ENCODE peak calls at places on chromosomes 6 and 20, in eight cellular contexts. F, R, S, V, Y, N, T and P are unnamed samples.

GRCh38 chr6:112979830-112980229 is 632.7 kb downstream of the RFPL4B start:
- DNase-seq in T (peak), F (no peak), S (no peak), Y (no peak), R (no peak), V (no peak), N (no peak), P (peak)

GRCh38 chr6:149862901-149863595 is 1.1 kb downstream of the LRP11 start:
- DNase-seq in N (peak), T (no peak), S (peak), R (peak), V (peak), F (peak), Y (peak), P (no peak)

GRCh38 chr20:37839432-37839827 is 63.5 kb upstream of the VSTM2L start:
- DNase-seq in N (no peak), R (no peak), S (no peak), V (no peak), F (no peak), T (no peak), Y (no peak), P (no peak)

GRCh38 chr20:54646156-54646517 is 170.7 kb downstream of the DOK5 start:
- DNase-seq in T (no peak), Y (no peak), F (no peak), S (no peak), N (no peak), V (no peak), R (no peak), P (no peak)

GRCh38 chr6:84462697-84463096 is 235.3 kb upstream of the CEP162 start:
- DNase-seq in S (no peak), T (peak), R (peak), V (no peak), Y (no peak), F (no peak), N (no peak), P (no peak)

GRCh38 chr6:14456941-14457340 is 339.4 kb downstream of the CD83 start:
- DNase-seq in N (no peak), T (no peak), F (no peak), S (no peak), V (no peak), Y (no peak), R (no peak), P (no peak)

GRCh38 chr6:69756907-69757306 is 39.9 kb downstream of the LMBRD1 start:
- DNase-seq in N (no peak), S (no peak), F (no peak), Y (no peak), R (no peak), T (no peak), V (no peak), P (no peak)

GRCh38 chr6:27544612-27545260 is 71.8 kb upstream of the ZNF184 start:
- DNase-seq in Y (no peak), R (no peak), F (no peak), S (no peak), T (no peak), V (no peak), N (no peak), P (no peak)

GRCh38 chr20:33079267-33079666 is at the start of gene BPIFB4:
- DNase-seq in T (no peak), F (no peak), Y (no peak), N (peak), R (no peak), S (no peak), V (no peak), P (no peak)

GRCh38 chr20:40582531-40582930 is 106.5 kb downstream of the MAFB start:
- DNase-seq in F (no peak), R (no peak), T (no peak), V (no peak), Y (no peak), N (no peak), S (no peak), P (no peak)

GRCh38 chr20:40584128-40584819 is 104.8 kb downstream of the MAFB start:
- DNase-seq in F (no peak), Y (no peak), N (no peak), R (no peak), S (no peak), T (no peak), V (no peak), P (no peak)

GRCh38 chr20:40583195-40583594 is 105.8 kb downstream of the MAFB start:
- DNase-seq in R (no peak), Y (no peak), S (no peak), V (no peak), T (no peak), N (no peak), F (no peak), P (no peak)

GRCh38 chr20:40578961-40579360 is 110.1 kb downstream of the MAFB start:
- DNase-seq in R (no peak), Y (no peak), N (no peak), S (no peak), V (no peak), F (no peak), T (no peak), P (no peak)

DNA sequence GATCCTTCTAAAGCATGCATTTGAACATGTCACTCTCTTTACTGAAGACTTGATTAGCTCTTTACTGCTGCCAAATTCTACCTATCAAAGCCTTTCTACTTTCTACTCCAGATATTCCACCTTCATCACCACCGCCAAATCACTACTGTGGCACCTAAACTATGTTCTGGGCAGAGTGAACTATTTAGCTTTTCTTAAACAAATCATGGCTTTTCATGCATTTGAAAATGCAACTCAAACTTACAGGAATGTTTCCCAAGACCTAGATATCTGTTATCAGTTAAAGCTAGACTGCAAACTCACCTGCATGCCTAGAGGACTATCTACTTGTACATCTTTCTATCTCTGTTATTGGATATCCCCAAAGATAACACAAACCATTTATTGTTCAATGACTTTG is 109.3 kb downstream of the MAFB start:
- DNase-seq in N (no peak), R (no peak), Y (no peak), V (no peak), S (no peak), F (no peak), T (no peak), P (no peak)
- H3K4me3 ChIP-seq in N (no peak), R (no peak), Y (no peak), V (no peak), S (no peak), F (no peak), T (no peak), P (no peak)

GRCh38 chr20:23049933-23050838 is 714 bp upstream of the THBD start:
- DNase-seq in N (peak), T (no peak), R (no peak), Y (peak), V (no peak), S (peak), F (no peak), P (no peak)

GRCh38 chr20:23050847-23051627 is 1.6 kb upstream of the THBD start:
- DNase-seq in S (peak), R (peak), N (peak), T (no peak), F (no peak), Y (peak), V (peak), P (peak)

GRCh38 chr20:23048283-23049200 is 930 bp downstream of the THBD start:
- DNase-seq in S (peak), R (peak), Y (peak), N (peak), T (no peak), F (peak), V (peak), P (peak)

GRCh38 chr20:23047738-23048214 is 1.7 kb downstream of the THBD start:
- DNase-seq in V (no peak), F (no peak), S (peak), N (peak), T (no peak), Y (peak), R (no peak), P (no peak)

DNA sequence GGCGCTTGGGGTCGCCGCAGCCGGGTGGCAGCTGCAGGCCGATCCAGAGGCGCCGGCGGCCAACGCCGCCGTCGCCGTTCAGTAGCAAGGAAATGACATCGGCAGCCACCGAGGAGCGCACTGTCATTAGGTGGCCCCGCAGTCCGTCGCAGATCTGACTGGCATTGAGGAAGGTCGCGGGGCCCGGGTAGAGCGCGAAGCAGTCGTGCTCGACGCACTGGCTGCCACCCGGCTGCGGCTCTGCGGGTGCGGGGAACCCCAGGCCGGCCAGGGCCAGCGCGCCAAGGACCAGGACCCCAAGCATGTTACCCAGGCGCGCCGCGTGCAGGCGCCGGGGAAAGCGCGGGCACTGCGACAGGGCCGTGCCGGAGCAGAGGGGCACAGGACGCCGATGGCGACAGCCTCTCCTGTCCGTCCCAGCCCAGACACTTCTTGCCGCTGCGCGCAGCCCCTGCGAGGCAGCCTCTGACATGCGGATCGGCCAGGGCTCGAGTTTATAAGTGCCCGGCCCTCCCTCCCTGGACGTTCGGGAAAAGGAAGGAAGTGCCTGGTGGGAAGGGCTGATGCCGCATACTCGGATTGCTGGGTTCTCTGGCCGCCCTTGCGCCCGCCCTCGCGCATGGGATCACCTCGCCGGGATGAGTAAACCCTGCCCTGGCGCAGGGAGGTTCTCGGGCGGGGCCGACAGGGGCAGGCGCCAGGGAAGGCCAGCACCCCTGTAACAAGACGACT is at the start of gene THBD:
- DNase-seq in N (peak), R (peak), F (no peak), T (no peak), S (peak), Y (peak), V (peak), P (no peak)
- H3K4me3 ChIP-seq in N (peak), R (no peak), F (peak), T (peak), S (peak), Y (peak), V (peak), P (peak)

GRCh38 chr6:4487538-4487937 is 288.7 kb upstream of the CDYL start:
- DNase-seq in F (no peak), Y (no peak), T (no peak), N (no peak), V (no peak), S (peak), R (no peak), P (no peak)
- H3K4me3 ChIP-seq in F (no peak), Y (no peak), T (no peak), N (no peak), V (no peak), S (no peak), R (no peak), P (no peak)

DNA sequence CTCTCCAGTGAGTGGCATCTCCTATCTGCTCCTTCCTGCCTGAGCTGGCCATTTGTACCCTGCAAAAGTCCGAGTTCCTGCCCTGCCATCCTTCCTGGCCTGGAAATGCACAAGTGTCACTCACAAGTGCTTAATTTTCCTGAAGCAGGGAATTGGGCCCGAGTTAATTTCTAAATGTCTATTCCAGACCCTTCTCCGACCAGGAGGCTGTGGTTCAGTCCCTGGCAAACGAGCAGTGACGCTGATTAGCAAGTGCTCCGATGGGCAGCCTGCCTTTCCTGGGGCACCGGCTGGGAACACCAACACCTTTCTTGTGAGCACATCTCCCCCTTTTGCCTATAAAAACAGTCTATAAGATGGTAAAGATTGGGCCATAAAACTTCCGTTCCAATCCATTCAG is 1.7 kb downstream of the SIRPA start:
- DNase-seq in V (no peak), T (no peak), N (no peak), R (no peak), F (no peak), Y (no peak), S (no peak), P (no peak)
- H3K4me3 ChIP-seq in V (peak), T (no peak), N (peak), R (no peak), F (peak), Y (peak), S (peak), P (no peak)

GRCh38 chr6:122610690-122611455 is 668 bp downstream of the PKIB start:
- DNase-seq in T (no peak), F (no peak), Y (peak), N (peak), V (peak), R (no peak), S (peak), P (no peak)
- H3K4me3 ChIP-seq in T (peak), F (peak), Y (peak), N (peak), V (peak), R (peak), S (peak), P (peak)

GRCh38 chr6:168542301-168542700 is 101.3 kb downstream of the SMOC2 start:
- DNase-seq in N (no peak), V (no peak), Y (no peak), S (no peak), F (no peak), T (no peak), R (no peak), P (no peak)

GRCh38 chr6:168540713-168541291 is 99.8 kb downstream of the SMOC2 start:
- DNase-seq in R (no peak), S (no peak), N (peak), F (no peak), Y (no peak), T (no peak), V (no peak), P (no peak)

GRCh38 chr6:168537485-168537884 is 96.5 kb downstream of the SMOC2 start:
- DNase-seq in T (no peak), S (no peak), F (no peak), R (no peak), Y (no peak), N (peak), V (no peak), P (no peak)

GRCh38 chr6:168538892-168539811 is 98.2 kb downstream of the SMOC2 start:
- DNase-seq in Y (no peak), F (no peak), R (no peak), T (no peak), S (no peak), V (no peak), N (no peak), P (no peak)

GRCh38 chr6:168541307-168541706 is 100.3 kb downstream of the SMOC2 start:
- DNase-seq in F (no peak), Y (no peak), T (no peak), R (no peak), N (no peak), V (no peak), S (no peak), P (no peak)
- H3K4me3 ChIP-seq in F (no peak), Y (no peak), T (no peak), R (no peak), N (no peak), V (no peak), S (no peak), P (no peak)

GRCh38 chr6:22448311-22448711 is 121.1 kb upstream of the HDGFL1 start:
- DNase-seq in N (no peak), Y (no peak), S (no peak), R (peak), F (no peak), V (no peak), T (peak), P (no peak)
- H3K4me3 ChIP-seq in N (no peak), Y (no peak), S (no peak), R (no peak), F (no peak), V (no peak), T (no peak), P (no peak)